ENCODE peak calls at places on chromosomes 3 and 15, in nine cellular contexts. One of them, this sample, is unnamed.

GRCh38 chr15:96268421-96269204 is 61.9 kb upstream of the NR2F2 start:
- DNase-seq in substantia nigra: no peak
- DNase-seq in lower lobe of right lung: no peak
- DNase-seq in activated CD8-positive, alpha-beta T cell treated with anti-CD3 and anti-CD28 coated beads for 36 hours: no peak
- DNase-seq in activated naive CD8-positive, alpha-beta T cell treated with anti-CD3 and anti-CD28 coated beads for 36 hours: no peak
- DNase-seq in activated CD4-positive, alpha-beta T cell treated with anti-CD3 and anti-CD28 coated beads for 1 hour: no peak
- DNase-seq in ovary: no peak
- DNase-seq in fibroblast of the aortic adventitia: peak
- DNase-seq in effector CD4-positive, alpha-beta T cell: no peak
- DNase-seq in this sample: peak

GRCh38 chr15:92683511-92683834 is 27.9 kb upstream of the FAM174B start:
- DNase-seq in substantia nigra: peak
- DNase-seq in lower lobe of right lung: no peak
- DNase-seq in activated CD8-positive, alpha-beta T cell treated with anti-CD3 and anti-CD28 coated beads for 36 hours: no peak
- DNase-seq in activated naive CD8-positive, alpha-beta T cell treated with anti-CD3 and anti-CD28 coated beads for 36 hours: no peak
- DNase-seq in activated CD4-positive, alpha-beta T cell treated with anti-CD3 and anti-CD28 coated beads for 1 hour: no peak
- DNase-seq in ovary: peak
- DNase-seq in fibroblast of the aortic adventitia: no peak
- DNase-seq in effector CD4-positive, alpha-beta T cell: no peak
- DNase-seq in this sample: peak

GRCh38 chr3:11379238-11379823 is 107.1 kb downstream of the ATG7 start:
- DNase-seq in substantia nigra: no peak
- DNase-seq in lower lobe of right lung: no peak
- DNase-seq in activated CD8-positive, alpha-beta T cell treated with anti-CD3 and anti-CD28 coated beads for 36 hours: no peak
- DNase-seq in activated naive CD8-positive, alpha-beta T cell treated with anti-CD3 and anti-CD28 coated beads for 36 hours: no peak
- DNase-seq in activated CD4-positive, alpha-beta T cell treated with anti-CD3 and anti-CD28 coated beads for 1 hour: no peak
- DNase-seq in ovary: no peak
- DNase-seq in fibroblast of the aortic adventitia: peak
- DNase-seq in effector CD4-positive, alpha-beta T cell: no peak
- DNase-seq in this sample: peak

GRCh38 chr15:23736291-23736690 is 49.2 kb upstream of the NDN start:
- DNase-seq in substantia nigra: no peak
- DNase-seq in lower lobe of right lung: no peak
- DNase-seq in activated CD8-positive, alpha-beta T cell treated with anti-CD3 and anti-CD28 coated beads for 36 hours: no peak
- DNase-seq in activated naive CD8-positive, alpha-beta T cell treated with anti-CD3 and anti-CD28 coated beads for 36 hours: no peak
- DNase-seq in activated CD4-positive, alpha-beta T cell treated with anti-CD3 and anti-CD28 coated beads for 1 hour: no peak
- DNase-seq in ovary: no peak
- DNase-seq in fibroblast of the aortic adventitia: no peak
- DNase-seq in effector CD4-positive, alpha-beta T cell: no peak
- DNase-seq in this sample: no peak

GRCh38 chr15:25773248-25773647 is 89.9 kb downstream of the ATP10A start:
- DNase-seq in substantia nigra: no peak
- DNase-seq in lower lobe of right lung: no peak
- DNase-seq in activated CD8-positive, alpha-beta T cell treated with anti-CD3 and anti-CD28 coated beads for 36 hours: no peak
- DNase-seq in activated naive CD8-positive, alpha-beta T cell treated with anti-CD3 and anti-CD28 coated beads for 36 hours: no peak
- DNase-seq in activated CD4-positive, alpha-beta T cell treated with anti-CD3 and anti-CD28 coated beads for 1 hour: no peak
- DNase-seq in ovary: no peak
- DNase-seq in fibroblast of the aortic adventitia: no peak
- DNase-seq in effector CD4-positive, alpha-beta T cell: no peak
- DNase-seq in this sample: no peak

GRCh38 chr15:63596666-63597032 is 538 bp upstream of the FBXL22 start:
- DNase-seq in substantia nigra: no peak
- DNase-seq in lower lobe of right lung: no peak
- DNase-seq in activated CD8-positive, alpha-beta T cell treated with anti-CD3 and anti-CD28 coated beads for 36 hours: no peak
- DNase-seq in activated naive CD8-positive, alpha-beta T cell treated with anti-CD3 and anti-CD28 coated beads for 36 hours: peak
- DNase-seq in activated CD4-positive, alpha-beta T cell treated with anti-CD3 and anti-CD28 coated beads for 1 hour: no peak
- DNase-seq in ovary: no peak
- DNase-seq in fibroblast of the aortic adventitia: no peak
- DNase-seq in effector CD4-positive, alpha-beta T cell: no peak
- DNase-seq in this sample: no peak

GRCh38 chr15:41115088-41115651 is 910 bp downstream of the INO80 start:
- DNase-seq in substantia nigra: no peak
- DNase-seq in lower lobe of right lung: no peak
- DNase-seq in activated CD8-positive, alpha-beta T cell treated with anti-CD3 and anti-CD28 coated beads for 36 hours: no peak
- DNase-seq in activated naive CD8-positive, alpha-beta T cell treated with anti-CD3 and anti-CD28 coated beads for 36 hours: no peak
- DNase-seq in activated CD4-positive, alpha-beta T cell treated with anti-CD3 and anti-CD28 coated beads for 1 hour: no peak
- DNase-seq in ovary: no peak
- DNase-seq in fibroblast of the aortic adventitia: peak
- DNase-seq in effector CD4-positive, alpha-beta T cell: no peak
- DNase-seq in this sample: peak

GRCh38 chr3:15794842-15795562 is 2.8 kb downstream of the ANKRD28 start:
- DNase-seq in substantia nigra: no peak
- DNase-seq in lower lobe of right lung: no peak
- DNase-seq in activated CD8-positive, alpha-beta T cell treated with anti-CD3 and anti-CD28 coated beads for 36 hours: no peak
- DNase-seq in activated naive CD8-positive, alpha-beta T cell treated with anti-CD3 and anti-CD28 coated beads for 36 hours: no peak
- DNase-seq in activated CD4-positive, alpha-beta T cell treated with anti-CD3 and anti-CD28 coated beads for 1 hour: no peak
- DNase-seq in ovary: no peak
- DNase-seq in fibroblast of the aortic adventitia: peak
- DNase-seq in effector CD4-positive, alpha-beta T cell: no peak
- DNase-seq in this sample: no peak

GRCh38 chr3:100600181-100601042 is 9.0 kb upstream of the ADGRG7 start:
- DNase-seq in substantia nigra: no peak
- DNase-seq in lower lobe of right lung: no peak
- DNase-seq in activated CD8-positive, alpha-beta T cell treated with anti-CD3 and anti-CD28 coated beads for 36 hours: peak
- DNase-seq in activated naive CD8-positive, alpha-beta T cell treated with anti-CD3 and anti-CD28 coated beads for 36 hours: no peak
- DNase-seq in activated CD4-positive, alpha-beta T cell treated with anti-CD3 and anti-CD28 coated beads for 1 hour: no peak
- DNase-seq in ovary: no peak
- DNase-seq in fibroblast of the aortic adventitia: no peak
- DNase-seq in effector CD4-positive, alpha-beta T cell: no peak
- DNase-seq in this sample: no peak

GRCh38 chr3:180523040-180523439 is 78.9 kb upstream of the TTC14 start:
- DNase-seq in substantia nigra: no peak
- DNase-seq in lower lobe of right lung: no peak
- DNase-seq in activated CD8-positive, alpha-beta T cell treated with anti-CD3 and anti-CD28 coated beads for 36 hours: no peak
- DNase-seq in activated naive CD8-positive, alpha-beta T cell treated with anti-CD3 and anti-CD28 coated beads for 36 hours: no peak
- DNase-seq in activated CD4-positive, alpha-beta T cell treated with anti-CD3 and anti-CD28 coated beads for 1 hour: no peak
- DNase-seq in ovary: no peak
- DNase-seq in fibroblast of the aortic adventitia: no peak
- DNase-seq in effector CD4-positive, alpha-beta T cell: no peak
- DNase-seq in this sample: no peak

GRCh38 chr3:161600185-161600584 is 103.6 kb downstream of the OTOL1 start:
- DNase-seq in substantia nigra: no peak
- DNase-seq in lower lobe of right lung: no peak
- DNase-seq in activated CD8-positive, alpha-beta T cell treated with anti-CD3 and anti-CD28 coated beads for 36 hours: no peak
- DNase-seq in activated naive CD8-positive, alpha-beta T cell treated with anti-CD3 and anti-CD28 coated beads for 36 hours: no peak
- DNase-seq in activated CD4-positive, alpha-beta T cell treated with anti-CD3 and anti-CD28 coated beads for 1 hour: no peak
- DNase-seq in ovary: no peak
- DNase-seq in fibroblast of the aortic adventitia: no peak
- DNase-seq in effector CD4-positive, alpha-beta T cell: no peak
- DNase-seq in this sample: no peak

GRCh38 chr3:46910166-46910760 is 32.7 kb downstream of the PTH1R start:
- DNase-seq in substantia nigra: no peak
- DNase-seq in lower lobe of right lung: peak
- DNase-seq in activated CD8-positive, alpha-beta T cell treated with anti-CD3 and anti-CD28 coated beads for 36 hours: no peak
- DNase-seq in activated naive CD8-positive, alpha-beta T cell treated with anti-CD3 and anti-CD28 coated beads for 36 hours: no peak
- DNase-seq in activated CD4-positive, alpha-beta T cell treated with anti-CD3 and anti-CD28 coated beads for 1 hour: no peak
- DNase-seq in ovary: no peak
- DNase-seq in fibroblast of the aortic adventitia: no peak
- DNase-seq in effector CD4-positive, alpha-beta T cell: no peak
- DNase-seq in this sample: no peak

GRCh38 chr3:15563190-15563589 is 38.2 kb downstream of the HACL1 start:
- DNase-seq in substantia nigra: no peak
- DNase-seq in lower lobe of right lung: no peak
- DNase-seq in activated CD8-positive, alpha-beta T cell treated with anti-CD3 and anti-CD28 coated beads for 36 hours: no peak
- DNase-seq in activated naive CD8-positive, alpha-beta T cell treated with anti-CD3 and anti-CD28 coated beads for 36 hours: no peak
- DNase-seq in activated CD4-positive, alpha-beta T cell treated with anti-CD3 and anti-CD28 coated beads for 1 hour: no peak
- DNase-seq in ovary: no peak
- DNase-seq in fibroblast of the aortic adventitia: no peak
- DNase-seq in effector CD4-positive, alpha-beta T cell: no peak
- DNase-seq in this sample: no peak

This sample was measured in GM23338.